ENCODE peak calls at places on chromosomes 13 and 19, in four cellular contexts. Z is A549, M is WTC11, F is HepG2. E is an unnamed sample.

GRCh38 chr19:19232231-19232630 is 20.5 kb downstream of the NCAN start:
- DNase-seq in F (no peak), Z (no peak), M (no peak), E (no peak)

GRCh38 chr19:41426952-41427646 is at the start of gene B3GNT8:
- DNase-seq in F (peak), Z (no peak), M (peak), E (peak)

GRCh38 chr19:2237869-2238153 is 1.2 kb downstream of the SF3A2 start:
- DNase-seq in M (no peak), F (no peak), Z (no peak), E (no peak)

GRCh38 chr13:97212540-97213146 is 9.5 kb upstream of the MBNL2 start:
- DNase-seq in M (peak), F (no peak), Z (peak), E (no peak)

GRCh38 chr19:10000171-10000826 is 10.0 kb downstream of the COL5A3 start:
- DNase-seq in Z (peak), M (peak), F (peak), E (peak)

GRCh38 chr13:83819611-83820010 is 62.7 kb downstream of the SLITRK1 start:
- DNase-seq in Z (no peak), F (no peak), M (no peak), E (no peak)

GRCh38 chr19:45887311-45887710 is 1.4 kb upstream of the IRF2BP1 start:
- DNase-seq in F (no peak), M (no peak), Z (no peak), E (no peak)

GRCh38 chr19:48301886-48302599 is 23.3 kb upstream of the EMP3 start:
- DNase-seq in M (no peak), F (no peak), Z (no peak), E (no peak)

GRCh38 chr13:33692531-33692930 is 125.4 kb upstream of the RFC3 start:
- DNase-seq in Z (no peak), M (no peak), F (no peak), E (no peak)

GRCh38 chr19:45370410-45371204 is at the start of gene ERCC2:
- DNase-seq in M (peak), Z (peak), F (peak), E (peak)

GRCh38 chr19:3178973-3179738 is 587 bp downstream of the S1PR4 start:
- DNase-seq in Z (no peak), F (no peak), M (no peak), E (no peak)

GRCh38 chr13:22325761-22326160 is 654.9 kb downstream of the FGF9 start:
- DNase-seq in Z (no peak), F (no peak), M (peak), E (no peak)

GRCh38 chr19:20078696-20079095 is 896 bp downstream of the ZNF90 start:
- DNase-seq in F (no peak), M (peak), Z (no peak), E (no peak)

GRCh38 chr13:74129500-74130144 is 4.6 kb downstream of the KLF12 start:
- DNase-seq in M (no peak), F (no peak), Z (no peak), E (peak)

GRCh38 chr19:32869369-32870153 is at the start of gene SLC7A9:
- DNase-seq in Z (no peak), F (peak), M (no peak), E (no peak)

GRCh38 chr13:108895220-108895704 is 265.9 kb downstream of the MYO16 start:
- DNase-seq in M (no peak), Z (no peak), F (peak), E (no peak)

GRCh38 chr19:33277434-33277833 is 24.9 kb downstream of the CEBPA start:
- DNase-seq in Z (no peak), F (no peak), M (no peak), E (no peak)

GRCh38 chr13:47723898-47724297 is 277.2 kb downstream of the SUCLA2 start:
- DNase-seq in M (no peak), Z (no peak), F (no peak), E (no peak)

GRCh38 chr13:23847545-23847944 is 41.7 kb downstream of the MIPEP start:
- DNase-seq in Z (no peak), F (no peak), M (no peak), E (no peak)

GRCh38 chr13:39766464-39767167 is 111.2 kb downstream of the COG6 start:
- DNase-seq in Z (no peak), M (no peak), F (no peak), E (no peak)

GRCh38 chr13:40388617-40389016 is 277.8 kb downstream of the FOXO1 start:
- DNase-seq in F (no peak), M (no peak), Z (no peak), E (no peak)

GRCh38 chr13:91719033-91719432 is 320.6 kb downstream of the GPC5 start:
- DNase-seq in F (no peak), M (no peak), Z (no peak), E (peak)

GRCh38 chr19:48945415-48945814 is 9.3 kb upstream of the BAX start:
- DNase-seq in M (no peak), F (no peak), Z (no peak), E (no peak)

GRCh38 chr19:54369082-54369691 is 4.5 kb upstream of the LAIR1 start:
- DNase-seq in F (no peak), Z (no peak), M (no peak), E (no peak)

GRCh38 chr13:27928805-27929753 is 9.3 kb downstream of the PDX1 start:
- DNase-seq in M (peak), F (no peak), Z (no peak), E (no peak)

GRCh38 chr19:40932008-40932959 is 50.3 kb upstream of the CYP2A7 start:
- DNase-seq in Z (no peak), M (no peak), F (no peak), E (no peak)

GRCh38 chr13:83765796-83766195 is 116.5 kb downstream of the SLITRK1 start:
- DNase-seq in Z (no peak), M (no peak), F (no peak), E (no peak)

GRCh38 chr13:59776924-59777690 is 386.6 kb downstream of the DIAPH3 start:
- DNase-seq in M (no peak), Z (no peak), F (no peak), E (no peak)

GRCh38 chr13:51237887-51238286 is 15.7 kb downstream of the FAM124A start:
- DNase-seq in M (no peak), Z (no peak), F (no peak), E (no peak)

GRCh38 chr19:8322638-8322997 is 1.3 kb downstream of the RPS28 start:
- DNase-seq in M (no peak), Z (no peak), F (no peak), E (no peak)

GRCh38 chr13:50459046-50459445 is 384.4 kb downstream of the DLEU7 start:
- DNase-seq in F (no peak), M (no peak), Z (no peak), E (no peak)

GRCh38 chr19:46878613-46879375 is 18.0 kb downstream of the ARHGAP35 start:
- DNase-seq in Z (no peak), M (no peak), F (no peak), E (no peak)

GRCh38 chr13:113605461-113605860 is 20.9 kb downstream of the TFDP1 start:
- DNase-seq in F (no peak), M (no peak), Z (no peak), E (no peak)

GRCh38 chr13:79853258-79853657 is 372.3 kb downstream of the NDFIP2 start:
- DNase-seq in Z (no peak), F (no peak), M (no peak), E (no peak)

GRCh38 chr19:34838248-34838647 is 65.2 kb upstream of the ZNF599 start:
- DNase-seq in M (no peak), Z (peak), F (peak), E (peak)

DNA sequence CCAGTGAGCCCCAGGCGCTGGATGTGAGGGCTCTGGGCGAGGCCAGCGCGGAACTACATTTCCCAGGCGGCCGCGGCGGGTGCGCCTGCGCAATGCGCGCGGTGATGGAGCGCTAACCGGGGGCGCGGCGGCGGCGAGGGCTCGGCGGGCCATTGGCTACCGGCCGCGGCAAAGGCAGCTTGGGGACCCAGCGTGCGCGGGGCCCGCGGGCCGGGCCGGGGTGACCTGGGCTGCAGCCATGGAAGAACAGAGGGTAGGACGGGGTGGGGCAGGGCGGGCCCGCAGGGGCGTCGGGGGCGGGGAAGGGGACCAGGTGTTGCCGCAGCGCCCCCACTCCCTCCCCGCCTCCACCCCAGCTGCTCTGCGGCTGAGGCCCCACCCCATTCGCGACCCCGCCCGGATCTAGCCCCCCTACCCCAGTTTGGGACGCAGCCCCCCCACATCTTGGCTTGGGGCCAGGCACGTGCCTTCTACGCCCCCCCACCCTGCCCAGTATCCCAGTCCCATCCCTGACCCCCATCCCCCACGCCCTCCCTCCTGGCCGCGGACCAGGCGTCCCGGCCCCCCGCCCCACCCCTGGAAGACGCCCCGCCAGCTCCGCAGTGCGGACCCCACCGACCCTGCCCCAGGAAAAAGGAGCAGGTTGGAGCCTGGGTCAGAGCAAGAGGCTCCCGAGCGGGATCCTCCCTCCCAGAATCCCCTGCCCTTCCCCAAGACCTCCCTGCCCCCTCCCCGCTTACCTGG is at the start of gene FSD1:
- DNase-seq in Z (peak), F (no peak), M (peak), E (peak)
- TF ChIP-seq HMGXB4 in Z (no peak), F (no peak), M (no peak), E (no peak)

GRCh38 chr19:38839816-38840582 is 8.4 kb upstream of the ECH1 start:
- DNase-seq in Z (no peak), F (no peak), M (no peak), E (no peak)
- TF ChIP-seq HMGXB4 in Z (no peak), F (no peak), M (no peak), E (no peak)

DNA sequence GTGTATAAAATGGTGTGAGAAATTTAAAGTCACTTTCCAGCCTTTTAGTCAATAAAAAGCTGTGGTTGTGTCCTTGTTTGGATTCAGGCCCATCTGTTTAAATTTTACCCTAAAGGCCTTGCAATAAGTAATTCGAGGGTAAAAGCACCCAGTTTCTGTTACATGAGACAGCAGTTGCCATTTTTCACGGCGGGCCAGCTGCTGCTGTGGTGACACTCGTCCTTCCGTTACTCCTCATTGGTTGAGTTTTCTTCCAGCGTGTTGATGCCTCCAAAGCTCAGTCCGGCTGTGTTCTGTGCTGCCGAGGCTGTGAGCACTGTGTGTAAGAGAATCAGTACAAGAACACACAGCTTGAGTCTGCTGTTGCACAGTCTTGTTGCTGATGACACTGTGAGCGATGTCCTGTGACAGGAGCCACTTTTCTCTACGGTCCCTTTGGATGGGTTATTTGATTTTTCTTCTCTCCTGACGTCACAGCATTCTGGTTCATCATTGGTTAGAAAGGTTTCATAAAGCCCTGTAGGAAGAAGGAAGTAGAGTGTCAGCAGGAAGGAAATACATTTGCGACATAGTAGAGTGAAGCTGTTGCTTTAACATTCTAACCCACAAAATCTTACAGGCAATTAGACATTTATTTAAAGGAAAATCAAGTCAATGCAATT is 602.5 kb upstream of the ARGLU1 start:
- DNase-seq in Z (no peak), F (no peak), M (no peak), E (no peak)
- TF ChIP-seq HMGXB4 in Z (no peak), F (no peak), M (no peak), E (no peak)

DNA sequence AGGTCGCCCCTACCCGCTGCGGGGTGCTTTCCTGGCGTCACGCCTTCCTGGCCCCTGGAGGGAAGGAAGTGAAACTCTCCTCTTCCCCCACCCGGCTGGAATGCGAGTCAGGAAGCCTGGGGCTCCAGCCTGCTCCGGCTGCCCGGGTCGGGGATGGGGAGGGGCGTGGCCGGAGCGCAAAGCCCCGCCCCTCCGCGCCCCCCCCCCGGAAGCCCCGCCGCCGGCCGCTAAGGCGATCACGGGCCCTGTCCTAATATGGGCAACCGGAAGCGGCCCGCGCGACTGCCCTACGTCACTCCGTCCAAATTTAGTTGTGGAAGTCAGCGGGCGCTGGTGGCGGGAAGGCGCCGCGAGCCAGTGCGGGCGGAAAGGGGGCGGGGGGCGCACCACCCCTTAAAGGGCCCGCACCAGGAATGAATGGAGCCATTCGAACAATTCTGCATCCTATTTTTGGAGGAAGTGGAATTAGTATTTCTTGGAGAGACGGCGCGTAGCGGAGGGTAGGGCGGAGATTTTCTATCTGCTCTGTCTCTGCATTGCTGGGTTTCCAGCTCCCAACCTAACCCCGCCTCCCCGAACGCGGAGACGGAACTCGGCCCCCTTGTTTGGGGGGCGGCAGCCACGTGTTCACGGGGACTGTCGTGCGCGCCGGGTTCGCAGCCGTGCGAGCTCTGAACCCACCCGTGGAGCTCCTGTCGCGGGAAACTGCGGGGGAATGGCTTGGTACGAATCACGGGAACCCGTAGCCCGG is 1.6 kb downstream of the IER2 start:
- DNase-seq in M (peak), F (peak), Z (peak), E (peak)
- TF ChIP-seq HMGXB4 in M (no peak), F (peak), Z (no peak), E (no peak)

GRCh38 chr19:30217461-30217860 is 154.7 kb upstream of the ZNF536 start:
- DNase-seq in M (no peak), Z (no peak), F (no peak), E (no peak)
- TF ChIP-seq HMGXB4 in M (no peak), Z (no peak), F (no peak), E (no peak)

DNA sequence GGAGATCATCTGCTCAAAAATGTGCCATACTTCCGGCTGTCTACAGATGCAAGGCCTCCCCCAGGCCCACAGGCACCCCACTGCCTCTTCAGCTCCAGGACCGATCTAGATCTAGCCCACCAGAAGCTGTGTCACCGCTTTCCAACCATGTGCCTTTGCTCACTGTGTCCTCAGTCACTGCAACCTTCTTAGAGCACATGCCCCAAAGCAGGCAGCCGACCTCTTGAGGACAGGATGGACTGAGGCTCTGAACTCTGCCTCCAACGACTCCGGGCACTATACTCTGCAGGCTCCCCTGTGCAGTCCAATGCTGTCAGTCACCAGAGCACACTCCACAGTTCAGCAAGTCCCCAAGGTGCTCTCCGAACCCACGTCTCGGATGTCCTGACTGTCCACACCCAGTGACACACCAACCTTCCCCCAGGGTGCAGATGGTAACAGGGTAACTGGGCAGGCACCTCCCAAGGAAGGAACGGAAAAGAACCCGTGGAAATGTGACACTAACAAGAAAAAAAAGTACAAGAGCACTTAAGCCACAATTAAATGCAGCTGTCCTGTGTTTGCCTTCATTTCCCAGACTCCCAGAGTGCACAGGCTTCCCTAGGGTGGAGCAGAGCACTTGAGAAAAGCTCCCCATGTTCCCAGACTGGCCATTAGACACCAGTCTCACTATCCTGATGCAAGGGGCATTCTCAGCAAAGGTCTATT is 4.8 kb downstream of the STK24 start:
- DNase-seq in M (no peak), Z (no peak), F (peak), E (no peak)
- TF ChIP-seq HMGXB4 in M (no peak), Z (no peak), F (no peak), E (no peak)